ENCODE peak calls at places on chromosomes 7 and 10, in six cellular contexts. D is neuronal stem cell, Z is H1, J is mesendoderm, Y is H9, Q is IMR-90. S is an unnamed sample.

GRCh38 chr7:29091722-29092121 is 54.6 kb downstream of the CPVL start:
- DNase-seq in D (no peak), Z (no peak), J (no peak), Y (no peak), Q (no peak), S (no peak)

GRCh38 chr10:91742189-91742588 is 56.0 kb upstream of the TNKS2 start:
- DNase-seq in D (no peak), Z (no peak), J (no peak), Y (no peak), Q (peak; percentile 1), S (no peak)

GRCh38 chr7:130734525-130735272 is 692 bp upstream of the KLF14 start:
- DNase-seq in D (no peak), Z (no peak), J (no peak), Y (no peak), Q (peak; percentile 3), S (peak; percentile 39)

GRCh38 chr7:85529831-85530230 is 343.0 kb upstream of the SEMA3D start:
- DNase-seq in D (no peak), Z (no peak), J (no peak), Y (no peak), Q (peak; percentile 47), S (no peak)

GRCh38 chr10:126210051-126210651 is 178.1 kb downstream of the ADAM12 start:
- DNase-seq in D (no peak), Z (no peak), J (no peak), Y (no peak), Q (no peak), S (peak; percentile 38)

GRCh38 chr10:133178357-133179127 is 18.5 kb downstream of the KNDC1 start:
- DNase-seq in D (no peak), Z (no peak), J (no peak), Y (no peak), Q (no peak), S (no peak)

GRCh38 chr10:58753425-58753824 is 240.8 kb downstream of the BICC1 start:
- DNase-seq in D (no peak), Z (no peak), J (no peak), Y (no peak), Q (no peak), S (no peak)

GRCh38 chr7:150961510-150962284 is 16.4 kb downstream of the KCNH2 start:
- DNase-seq in D (no peak), Z (no peak), J (no peak), Y (no peak), Q (peak; percentile 47), S (no peak)

GRCh38 chr7:108480311-108480710 is 24.1 kb upstream of the NRCAM start:
- DNase-seq in D (no peak), Z (no peak), J (no peak), Y (no peak), Q (no peak), S (no peak)

GRCh38 chr7:29989257-29989995 is at the start of gene SCRN1:
- DNase-seq in D (peak; percentile 42), Z (peak; percentile 70), J (peak; percentile 63), Y (peak; percentile 63), Q (peak; percentile 13), S (no peak)

GRCh38 chr10:87635498-87636312 is 24.0 kb upstream of the PAPSS2 start:
- DNase-seq in D (no peak), Z (no peak), J (peak; percentile 96), Y (no peak), Q (peak; percentile 85), S (peak; percentile 87)

GRCh38 chr10:51654918-51655317 is 44.5 kb downstream of the CSTF2T start:
- DNase-seq in D (no peak), Z (no peak), J (no peak), Y (no peak), Q (no peak), S (no peak)

GRCh38 chr7:87712571-87712970 is 84.4 kb downstream of the RUNDC3B start:
- DNase-seq in D (no peak), Z (no peak), J (no peak), Y (no peak), Q (peak; percentile 15), S (no peak)

GRCh38 chr7:120973849-120974248 is 14.7 kb upstream of the CPED1 start:
- DNase-seq in D (no peak), Z (no peak), J (no peak), Y (no peak), Q (no peak), S (peak; percentile 22)

GRCh38 chr10:81914736-81915510 is 39.9 kb downstream of the NRG3 start:
- DNase-seq in D (no peak), Z (no peak), J (no peak), Y (no peak), Q (no peak), S (no peak)

GRCh38 chr10:30434273-30435067 is 486 bp downstream of the MAP3K8 start:
- DNase-seq in D (peak; percentile 45), Z (peak; percentile 78), J (peak; percentile 83), Y (peak; percentile 72), Q (peak; percentile 74), S (peak; percentile 87)

GRCh38 chr10:113183543-113183942 is 233.5 kb downstream of the TCF7L2 start:
- DNase-seq in D (no peak), Z (no peak), J (no peak), Y (no peak), Q (no peak), S (no peak)

GRCh38 chr7:115937960-115938359 is 92.6 kb downstream of the TFEC start:
- DNase-seq in D (no peak), Z (no peak), J (no peak), Y (no peak), Q (no peak), S (no peak)

GRCh38 chr7:98946389-98946788 is 68.1 kb downstream of the TRRAP start:
- DNase-seq in D (no peak), Z (no peak), J (no peak), Y (no peak), Q (no peak), S (no peak)

GRCh38 chr7:80870806-80871205 is 48.0 kb downstream of the SEMA3C start:
- DNase-seq in D (no peak), Z (no peak), J (no peak), Y (no peak), Q (no peak), S (no peak)

GRCh38 chr10:72567421-72567820 is 58.5 kb downstream of the MICU1 start:
- DNase-seq in D (no peak), Z (no peak), J (no peak), Y (no peak), Q (peak; percentile 28), S (no peak)

GRCh38 chr10:48358162-48358561 is 51.7 kb downstream of the MAPK8 start:
- DNase-seq in D (no peak), Z (no peak), J (no peak), Y (no peak), Q (no peak), S (no peak)

GRCh38 chr7:67359900-67360299 is 363.3 kb downstream of the TYW1 start:
- DNase-seq in D (no peak), Z (no peak), J (peak; percentile 89), Y (no peak), Q (no peak), S (peak; percentile 69)

GRCh38 chr7:127761196-127761595 is 109.2 kb downstream of the SND1 start:
- DNase-seq in D (no peak), Z (no peak), J (no peak), Y (no peak), Q (no peak), S (no peak)

GRCh38 chr10:60139798-60140566 is 233.6 kb upstream of the CCDC6 start:
- DNase-seq in D (peak; percentile 33), Z (no peak), J (peak; percentile 93), Y (peak; percentile 34), Q (peak; percentile 72), S (peak; percentile 96)

GRCh38 chr7:156892821-156893706 is at the start of gene LMBR1:
- DNase-seq in D (peak; percentile 95), Z (peak; percentile 96), J (peak; percentile 96), Y (peak; percentile 97), Q (peak; percentile 94), S (peak; percentile 92)
- H3K4ac ChIP-seq in D (no peak within 1 kb of the TSS), Z (peak within 1 kb of the TSS; percentile 19), J (no peak within 1 kb of the TSS), Y (no peak within 1 kb of the TSS), Q (peak within 1 kb of the TSS; percentile 47), S (peak within 1 kb of the TSS; percentile 72)

GRCh38 chr7:25851332-25852248 is 300.4 kb upstream of the NFE2L3 start:
- DNase-seq in D (no peak), Z (peak; percentile 91), J (peak; percentile 86), Y (peak; percentile 85), Q (peak; percentile 76), S (peak; percentile 97)
- H2BK5ac ChIP-seq in D (no peak overlapping the region), Z (no peak overlapping the region), J (no peak overlapping the region), Y (no peak overlapping the region), Q (no peak overlapping the region), S (peak overlapping the region; percentile 100)

GRCh38 chr7:92134271-92135099 is at the start of gene CYP51A1:
- DNase-seq in D (peak; percentile 91), Z (peak; percentile 97), J (peak; percentile 96), Y (peak; percentile 94), Q (peak; percentile 86), S (peak; percentile 77)
- H3K4ac ChIP-seq in D (peak within 1 kb of the TSS; percentile 99), Z (peak within 1 kb of the TSS; percentile 90), J (peak within 1 kb of the TSS; percentile 88), Y (no peak within 1 kb of the TSS), Q (peak within 1 kb of the TSS; percentile 84), S (peak within 1 kb of the TSS; percentile 88)

GRCh38 chr7:27172388-27172774 is 1.7 kb downstream of the HOXA10 start:
- DNase-seq in D (no peak), Z (peak; percentile 49), J (no peak), Y (peak; percentile 30), Q (no peak), S (no peak)
- H2BK5ac ChIP-seq in D (no peak overlapping the region), Z (no peak overlapping the region), J (no peak overlapping the region), Y (no peak overlapping the region), Q (no peak overlapping the region), S (no peak overlapping the region)

DNA sequence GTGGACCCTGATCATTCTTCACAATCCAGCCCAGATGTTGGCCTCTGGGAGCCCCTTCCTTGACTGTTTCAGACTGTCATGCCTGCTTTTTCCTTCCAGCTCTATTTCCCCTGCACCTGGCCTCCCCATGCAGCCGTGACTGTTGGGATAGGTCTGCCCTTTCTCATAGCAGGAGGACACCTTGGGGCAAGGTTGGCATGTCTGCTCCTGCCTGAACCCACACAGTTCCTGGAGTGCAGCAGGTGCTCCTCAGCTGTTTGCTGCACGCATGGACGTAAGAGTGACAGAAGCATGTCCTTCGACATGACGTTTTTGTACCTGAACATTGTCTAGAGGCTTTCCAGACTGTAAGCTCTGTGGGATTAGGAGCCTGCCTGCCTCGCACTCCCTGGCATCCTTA is 24.0 kb downstream of the POR start:
- DNase-seq in D (no peak), Z (no peak), J (no peak), Y (no peak), Q (no peak), S (no peak)
- H3K4ac ChIP-seq in D (no peak overlapping the region), Z (no peak overlapping the region), J (no peak overlapping the region), Y (no peak overlapping the region), Q (peak overlapping the region; percentile 83), S (no peak overlapping the region)

GRCh38 chr10:35127289-35127891 is 744 bp downstream of the CREM start:
- DNase-seq in D (peak; percentile 62), Z (peak; percentile 69), J (peak; percentile 71), Y (no peak), Q (peak; percentile 63), S (peak; percentile 55)
- H2BK5ac ChIP-seq in D (peak overlapping the region; percentile 70), Z (peak overlapping the region; percentile 82), J (peak overlapping the region; percentile 69), Y (peak overlapping the region; percentile 45), Q (peak overlapping the region; percentile 43), S (peak overlapping the region; percentile 63)

GRCh38 chr10:13890617-13891541 is 304.1 kb downstream of the PRPF18 start:
- DNase-seq in D (peak; percentile 30), Z (no peak), J (peak; percentile 52), Y (peak; percentile 55), Q (peak; percentile 52), S (peak; percentile 38)
- H3K4ac ChIP-seq in D (no peak overlapping the region), Z (peak overlapping the region; percentile 75), J (peak overlapping the region; percentile 94), Y (no peak overlapping the region), Q (peak overlapping the region; percentile 81), S (peak overlapping the region; percentile 72)

S was measured in trophoblast cell.